ENCODE peak calls at places on chromosome 14, in nine cellular contexts. K, Z, A, N, J, M, V, X and T are unnamed samples.

GRCh38 chr14:105023791-105024480 is 3.1 kb upstream of the CDCA4 start:
- DNase-seq in V (no peak), Z (no peak), A (no peak), J (no peak), X (no peak), K (peak), M (no peak), N (peak), T (no peak)

GRCh38 chr14:99029150-99029915 is 242.7 kb downstream of the BCL11B start:
- DNase-seq in N (no peak), Z (no peak), X (no peak), A (no peak), V (no peak), J (no peak), M (no peak), K (no peak), T (no peak)

GRCh38 chr14:29529418-29529817 is 398.2 kb downstream of the PRKD1 start:
- DNase-seq in K (no peak), A (no peak), M (peak), N (no peak), X (peak), V (peak), Z (no peak), J (peak), T (peak)

GRCh38 chr14:90114554-90114953 is 52.8 kb downstream of the KCNK13 start:
- DNase-seq in M (peak), N (no peak), V (no peak), Z (no peak), A (no peak), X (no peak), J (peak), K (peak), T (no peak)

GRCh38 chr14:76227450-76228050 is 75.8 kb downstream of the GPATCH2L start:
- DNase-seq in K (peak), Z (no peak), X (no peak), N (no peak), M (no peak), A (no peak), J (no peak), V (no peak), T (peak)

GRCh38 chr14:65255029-65255545 is 152.8 kb upstream of the MAX start:
- DNase-seq in V (no peak), A (no peak), N (peak), X (no peak), J (peak), M (peak), Z (no peak), K (peak), T (no peak)

GRCh38 chr14:72559227-72559626 is 334.7 kb downstream of the DPF3 start:
- DNase-seq in A (no peak), M (no peak), N (no peak), V (peak), K (no peak), Z (no peak), J (no peak), X (no peak), T (no peak)

GRCh38 chr14:89617471-89618291 is 200.6 kb upstream of the FOXN3 start:
- DNase-seq in K (no peak), J (peak), X (no peak), M (peak), Z (no peak), N (no peak), V (peak), A (no peak), T (no peak)

GRCh38 chr14:94119071-94119470 is 8.5 kb downstream of the IFI27 start:
- DNase-seq in Z (no peak), V (no peak), J (no peak), M (no peak), X (no peak), N (no peak), A (no peak), K (no peak), T (no peak)

GRCh38 chr14:97306133-97306784 is 509.1 kb downstream of the VRK1 start:
- DNase-seq in K (no peak), X (no peak), V (no peak), A (peak), N (no peak), Z (no peak), M (no peak), J (no peak), T (no peak)

GRCh38 chr14:102457491-102457890 is 52.1 kb downstream of the ANKRD9 start:
- DNase-seq in K (no peak), Z (no peak), X (no peak), N (no peak), M (no peak), V (no peak), J (no peak), A (no peak), T (no peak)

GRCh38 chr14:22837059-22837749 is 819 bp downstream of the MMP14 start:
- DNase-seq in K (no peak), N (no peak), J (peak), V (peak), A (no peak), M (peak), Z (peak), X (no peak), T (peak)

GRCh38 chr14:90968025-90968424 is 92.4 kb downstream of the RPS6KA5 start:
- DNase-seq in N (no peak), J (no peak), V (no peak), Z (no peak), A (no peak), K (peak), M (no peak), X (no peak), T (peak)

GRCh38 chr14:23604675-23605170 is 26.1 kb upstream of the JPH4 start:
- DNase-seq in A (no peak), J (no peak), N (no peak), K (no peak), V (no peak), Z (no peak), M (no peak), X (no peak), T (no peak)

GRCh38 chr14:100203146-100203545 is 35.8 kb upstream of the YY1 start:
- DNase-seq in X (no peak), N (no peak), V (no peak), M (no peak), J (no peak), A (no peak), K (no peak), Z (no peak), T (no peak)

GRCh38 chr14:34935552-34935951 is 47.2 kb upstream of the SRP54 start:
- DNase-seq in A (no peak), V (peak), M (no peak), X (no peak), J (peak), N (no peak), Z (peak), K (no peak), T (peak)

GRCh38 chr14:92848941-92849340 is 54.8 kb downstream of the GOLGA5 start:
- DNase-seq in Z (no peak), N (no peak), V (peak), J (no peak), K (no peak), X (no peak), A (no peak), M (peak), T (no peak)

GRCh38 chr14:69611264-69612013 is at the start of gene SUSD6:
- DNase-seq in M (peak), V (peak), X (peak), K (peak), A (no peak), N (peak), J (peak), Z (peak), T (peak)

GRCh38 chr14:54366726-54367707 is 29.8 kb upstream of the CDKN3 start:
- DNase-seq in X (peak), V (peak), Z (peak), A (no peak), J (peak), N (peak), K (peak), M (peak), T (peak)

GRCh38 chr14:61280092-61280525 is 1.0 kb downstream of the TMEM30B start:
- DNase-seq in V (no peak), M (peak), J (no peak), N (no peak), K (no peak), Z (peak), X (no peak), A (no peak), T (no peak)

GRCh38 chr14:77181603-77182437 is at the start of gene TMEM63C:
- DNase-seq in K (peak), J (peak), X (no peak), M (peak), N (peak), Z (peak), A (peak), V (no peak), T (peak)

GRCh38 chr14:51525705-51526104 is 126.0 kb upstream of the FRMD6 start:
- DNase-seq in A (no peak), V (no peak), N (no peak), Z (no peak), X (no peak), J (no peak), K (no peak), M (no peak), T (no peak)

GRCh38 chr14:29671034-29671433 is 256.6 kb downstream of the PRKD1 start:
- DNase-seq in N (no peak), Z (no peak), X (no peak), A (no peak), K (no peak), V (no peak), J (no peak), M (no peak), T (no peak)

GRCh38 chr14:93723001-93723400 is 65.3 kb downstream of the PRIMA1 start:
- DNase-seq in A (no peak), K (no peak), N (no peak), J (no peak), X (no peak), M (no peak), V (no peak), Z (no peak), T (no peak)

GRCh38 chr14:65069874-65070709 is 32.2 kb downstream of the MAX start:
- DNase-seq in K (no peak), Z (no peak), N (no peak), J (no peak), X (no peak), V (no peak), A (no peak), M (no peak), T (no peak)

GRCh38 chr14:24368562-24369252 is 723 bp downstream of the NFATC4 start:
- DNase-seq in V (peak), Z (peak), N (no peak), X (peak), K (no peak), J (no peak), A (no peak), M (peak), T (peak)

GRCh38 chr14:102778616-102779351 is 1.5 kb downstream of the TRAF3 start:
- DNase-seq in V (peak), J (no peak), K (no peak), N (no peak), M (no peak), A (no peak), Z (no peak), X (no peak), T (peak)

GRCh38 chr14:62126885-62127478 is 364.8 kb downstream of the SNAPC1 start:
- DNase-seq in X (peak), Z (no peak), N (peak), V (peak), J (peak), M (peak), A (no peak), K (peak), T (peak)

GRCh38 chr14:56378046-56378445 is 201.6 kb upstream of the TMEM260 start:
- DNase-seq in X (no peak), M (no peak), K (no peak), A (no peak), Z (no peak), V (no peak), J (no peak), N (no peak), T (no peak)

GRCh38 chr14:86673523-86673969 is 1143.6 kb downstream of the FLRT2 start:
- DNase-seq in K (no peak), X (no peak), N (no peak), Z (no peak), A (no peak), V (no peak), M (no peak), J (peak), T (no peak)

GRCh38 chr14:86672071-86672470 is 1142.1 kb downstream of the FLRT2 start:
- DNase-seq in A (no peak), N (no peak), J (no peak), M (no peak), X (no peak), Z (no peak), V (no peak), K (no peak), T (no peak)

GRCh38 chr14:86675059-86675458 is 1145.1 kb downstream of the FLRT2 start:
- DNase-seq in J (no peak), M (no peak), Z (no peak), K (no peak), X (no peak), A (no peak), N (no peak), V (no peak), T (no peak)
- TF ChIP-seq MAX in J (no peak), M (no peak), Z (no peak), K (no peak), X (no peak), A (no peak), N (no peak), V (no peak), T (no peak)

DNA sequence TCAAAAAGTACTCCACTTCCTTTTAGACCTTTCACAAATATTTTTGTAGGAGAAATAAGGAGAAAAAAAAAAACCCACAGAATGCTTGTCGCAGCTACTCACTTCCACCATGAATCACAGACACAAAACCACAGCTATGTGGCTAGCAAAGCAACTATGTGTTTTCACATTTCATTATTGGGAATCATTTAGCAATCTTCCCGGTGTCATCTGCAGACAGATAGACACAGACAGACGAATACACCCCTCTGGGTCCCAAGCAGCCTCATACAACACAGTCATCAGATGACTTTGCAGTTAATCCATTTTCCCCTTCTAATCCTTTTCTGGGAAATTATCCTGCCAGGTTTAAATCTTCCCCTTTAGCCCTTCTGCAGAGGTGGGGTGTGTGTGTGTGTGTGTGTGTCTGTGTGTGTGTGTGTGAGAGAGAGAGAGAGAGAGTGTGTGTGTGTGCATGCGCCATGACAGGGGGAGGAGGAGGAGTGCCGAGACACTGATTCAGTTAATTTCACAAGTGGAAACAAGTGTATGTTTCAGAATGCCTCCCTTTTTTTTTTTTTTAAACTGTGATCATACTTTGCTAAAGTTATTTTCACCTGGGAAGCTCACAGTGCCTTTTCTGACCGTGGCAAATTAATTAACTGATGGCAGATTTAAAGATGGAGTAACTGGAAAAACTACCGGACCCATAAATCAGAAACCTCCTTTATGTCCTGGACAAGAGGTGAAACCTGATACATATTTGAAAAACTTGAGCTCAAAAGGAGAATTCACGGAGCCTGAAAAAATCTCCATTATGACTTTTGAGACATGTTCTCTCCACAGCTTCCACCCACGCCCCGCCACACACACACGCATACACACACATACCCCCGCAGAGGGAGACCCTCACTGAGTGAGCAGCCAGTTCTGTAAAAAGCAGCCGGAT is 39.9 kb downstream of the LTBP2 start:
- DNase-seq in N (peak), A (no peak), Z (no peak), X (no peak), V (peak), K (peak), J (peak), M (no peak), T (peak)
- H3K4me3 ChIP-seq in N (peak), A (no peak), Z (no peak), X (no peak), V (peak), K (peak), J (no peak), M (no peak), T (no peak)

GRCh38 chr14:31360919-31361662 is 59.3 kb downstream of the HEATR5A start:
- DNase-seq in K (peak), J (no peak), A (no peak), M (no peak), X (no peak), N (no peak), Z (no peak), V (peak), T (no peak)
- TF ChIP-seq MAX in K (no peak), J (no peak), A (no peak), M (no peak), X (no peak), N (no peak), Z (no peak), V (no peak), T (no peak)

DNA sequence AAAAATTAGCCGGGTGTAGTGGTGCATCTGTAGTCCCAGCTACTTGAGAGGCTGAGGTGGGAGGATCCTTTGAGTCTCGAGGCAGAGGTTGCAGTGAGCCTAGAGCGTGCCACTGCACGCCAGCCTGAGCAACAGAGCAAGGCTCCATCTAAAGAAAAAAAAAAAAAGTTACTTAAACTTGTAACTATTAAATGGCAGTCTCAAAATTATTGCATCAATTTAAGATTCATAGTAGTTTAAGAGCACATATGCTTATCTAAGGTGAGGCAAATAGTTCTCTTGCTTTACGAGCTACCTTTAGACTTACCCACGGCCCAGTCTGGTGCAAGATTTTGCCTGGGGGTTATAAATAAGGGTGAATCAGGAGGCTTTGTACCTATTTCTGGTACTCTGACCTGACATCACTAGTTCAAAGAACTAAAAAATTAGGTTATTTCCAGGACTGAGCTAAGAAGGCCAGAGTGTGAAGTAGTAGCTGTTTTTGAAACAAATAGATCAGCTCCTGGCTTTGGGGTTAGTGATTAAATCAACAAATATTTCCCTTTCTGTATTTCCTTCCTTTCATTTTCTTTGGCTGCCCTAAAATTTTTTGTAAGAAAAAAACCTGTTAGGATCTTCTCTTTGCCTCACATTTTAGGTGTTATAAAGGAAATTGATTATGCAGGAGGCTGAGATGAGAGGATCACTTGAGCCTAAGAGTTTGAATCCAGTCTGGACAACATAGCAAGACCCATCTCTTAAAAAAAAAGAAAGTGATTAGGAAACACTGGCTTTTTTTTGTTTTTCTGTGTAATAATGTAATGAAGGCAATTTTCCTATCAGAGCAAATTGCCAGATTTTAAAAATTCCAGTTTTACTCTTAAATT is 3.6 kb downstream of the MGAT2 start:
- DNase-seq in M (no peak), Z (no peak), A (no peak), N (no peak), V (peak), K (no peak), X (no peak), J (no peak), T (no peak)
- H3K4me3 ChIP-seq in M (no peak), Z (no peak), A (peak), N (no peak), V (peak), K (no peak), X (peak), J (no peak), T (peak)

GRCh38 chr14:36317650-36318049 is 2.8 kb downstream of the MBIP start:
- DNase-seq in X (no peak), K (no peak), J (no peak), M (no peak), Z (no peak), A (no peak), N (no peak), V (peak), T (no peak)
- TF ChIP-seq MAX in X (no peak), K (no peak), J (no peak), M (no peak), Z (no peak), A (no peak), N (no peak), V (no peak), T (no peak)